ENCODE peak calls at places on chromosomes 7 and 10, in five cellular contexts. M is COR-L47, U is AG08396, L is EL, R is cardiac fibroblast. Y is an unnamed sample.

GRCh38 chr7:794671-795329 is 37.5 kb upstream of the SUN1 start:
- DNase-seq in U (no peak), M (no peak), L (no peak), R (no peak), Y (no peak)

GRCh38 chr10:90788987-90789386 is 68.9 kb downstream of the HTR7 start:
- DNase-seq in M (no peak), U (no peak), L (no peak), R (no peak), Y (no peak)

GRCh38 chr10:14004536-14004935 is 326.2 kb downstream of the FRMD4A start:
- DNase-seq in L (no peak), R (no peak), M (no peak), U (no peak), Y (no peak)

GRCh38 chr10:33040436-33040835 is 82.4 kb upstream of the ITGB1 start:
- DNase-seq in L (no peak), U (no peak), M (no peak), R (no peak), Y (no peak)

GRCh38 chr7:2355079-2356008 is 717 bp downstream of the EIF3B start:
- DNase-seq in M (no peak), U (peak), R (no peak), L (peak), Y (peak)

GRCh38 chr10:126964190-126964589 is 59.0 kb downstream of the DOCK1 start:
- DNase-seq in U (no peak), L (no peak), R (no peak), M (no peak), Y (no peak)

GRCh38 chr10:15069230-15069629 is 19.3 kb downstream of the ACBD7 start:
- DNase-seq in U (no peak), L (no peak), R (no peak), M (no peak), Y (no peak)

GRCh38 chr10:116974442-116975005 is 30.5 kb downstream of the SHTN1 start:
- DNase-seq in M (peak), R (peak), U (peak), L (peak), Y (no peak)

GRCh38 chr10:123147635-123148413 is at the start of gene HMX2:
- DNase-seq in L (no peak), U (peak), R (no peak), M (peak), Y (no peak)

GRCh38 chr10:74244097-74244685 is 93.2 kb downstream of the ADK start:
- DNase-seq in L (peak), R (peak), M (peak), U (no peak), Y (peak)

GRCh38 chr10:99694171-99694570 is 34.9 kb downstream of the ENTPD7 start:
- DNase-seq in L (peak), U (peak), R (peak), M (no peak), Y (no peak)

GRCh38 chr10:69567920-69568319 is 5.3 kb downstream of the NEUROG3 start:
- DNase-seq in M (no peak), L (peak), R (peak), U (peak), Y (peak)

GRCh38 chr10:93261961-93262610 is 188.4 kb downstream of the CYP26A1 start:
- DNase-seq in L (peak), R (peak), M (no peak), U (no peak), Y (no peak)

GRCh38 chr10:3889961-3890522 is 105.0 kb upstream of the KLF6 start:
- DNase-seq in M (no peak), L (peak), R (peak), U (no peak), Y (peak)

GRCh38 chr10:95440756-95441546 is 120.2 kb downstream of the SORBS1 start:
- DNase-seq in R (peak), U (no peak), L (no peak), M (no peak), Y (no peak)

Y was measured in hepatocyte.